ENCODE peak calls at places on chromosomes 7 and 10, in five cellular contexts. Q, H, W, Z and P are unnamed samples.

GRCh38 chr7:23022258-23022745 is 8.4 kb upstream of the HYCC1 start:
- DNase-seq in H (no peak), W (no peak), Q (no peak), Z (peak; percentile 52), P (no peak)

GRCh38 chr10:128863823-128864405 is 603.1 kb upstream of the MGMT start:
- DNase-seq in Z (no peak), H (no peak), W (no peak), Q (no peak), P (no peak)

GRCh38 chr7:92835851-92836488 is 403 bp downstream of the CDK6 start:
- DNase-seq in Q (peak; percentile 62), W (peak; percentile 18), Z (peak; percentile 78), H (peak; percentile 22), P (peak; percentile 64)

GRCh38 chr10:44993922-44994751 is 6.6 kb upstream of the ZNF22 start:
- DNase-seq in Q (no peak), H (no peak), Z (no peak), W (no peak), P (no peak)

GRCh38 chr7:73891178-73891885 is 30.4 kb downstream of the TMEM270 start:
- DNase-seq in H (no peak), Z (no peak), W (no peak), Q (no peak), P (no peak)

GRCh38 chr10:10792681-10793080 is 225.0 kb upstream of the CELF2 start:
- DNase-seq in H (no peak), Q (no peak), Z (no peak), W (no peak), P (peak; percentile 94)

GRCh38 chr10:74056081-74056818 is 58.3 kb downstream of the VCL start:
- DNase-seq in H (no peak), W (no peak), Q (peak; percentile 46), Z (peak; percentile 24), P (peak; percentile 73)

GRCh38 chr7:148921189-148921588 is 37.1 kb upstream of the EZH2 start:
- DNase-seq in H (no peak), Q (no peak), W (no peak), Z (no peak), P (no peak)

GRCh38 chr7:8176370-8177081 is 85.4 kb downstream of the ICA1 start:
- DNase-seq in W (peak; percentile 64), Q (peak; percentile 94), H (peak; percentile 28), Z (no peak), P (peak; percentile 2)

GRCh38 chr10:16811765-16812164 is 5.5 kb downstream of the RSU1 start:
- DNase-seq in W (no peak), Z (no peak), Q (no peak), H (no peak), P (no peak)